ENCODE peak calls at places on chromosomes 3 and 15, in six cellular contexts. V is CD4-positive, CD25-positive, alpha-beta regulatory T cell; G is lower lobe of right lung; X is T-helper 1 cell; D is M059J; E is central memory CD4-positive, alpha-beta T cell. R is an unnamed sample.

GRCh38 chr15:75348563-75349350 is 1.9 kb downstream of the NEIL1 start:
- DNase-seq in V (no peak), G (peak; percentile 50), X (no peak), D (no peak), E (no peak), R (no peak)

GRCh38 chr3:139634236-139634635 is 43.5 kb downstream of the NMNAT3 start:
- DNase-seq in V (no peak), G (no peak), X (no peak), D (no peak), E (no peak), R (no peak)

GRCh38 chr3:123876858-123877257 is 7.3 kb downstream of the MYLK start:
- DNase-seq in V (no peak), G (no peak), X (no peak), D (no peak), E (no peak), R (no peak)

GRCh38 chr3:32340639-32341365 is 50.9 kb upstream of the CMTM7 start:
- DNase-seq in V (no peak), G (no peak), X (no peak), D (no peak), E (no peak), R (no peak)

GRCh38 chr3:11244131-11244677 is 28.0 kb upstream of the ATG7 start:
- DNase-seq in V (no peak), G (no peak), X (no peak), D (peak; percentile 39), E (no peak), R (no peak)

GRCh38 chr3:123352134-123352554 is 96.7 kb downstream of the ADCY5 start:
- DNase-seq in V (no peak), G (no peak), X (no peak), D (no peak), E (no peak), R (no peak)

GRCh38 chr15:48419896-48420295 is 88.7 kb downstream of the DUT start:
- DNase-seq in V (no peak), G (no peak), X (no peak), D (no peak), E (no peak), R (no peak)

GRCh38 chr3:8756671-8757070 is 12.7 kb downstream of the OXTR start:
- DNase-seq in V (no peak), G (no peak), X (no peak), D (no peak), E (no peak), R (no peak)

GRCh38 chr3:151798476-151798875 is 15.4 kb upstream of the AADAC start:
- DNase-seq in V (no peak), G (no peak), X (no peak), D (peak; percentile 63), E (no peak), R (no peak)

GRCh38 chr3:171838218-171838720 is 4.9 kb upstream of the TMEM212 start:
- DNase-seq in V (no peak), G (no peak), X (no peak), D (peak; percentile 71), E (no peak), R (no peak)

GRCh38 chr3:3799173-3800075 is at the start of gene LRRN1:
- DNase-seq in V (no peak), G (peak; percentile 72), X (no peak), D (peak; percentile 3), E (no peak), R (no peak)

GRCh38 chr15:58410353-58410752 is 21.4 kb upstream of the LIPC start:
- DNase-seq in V (peak; percentile 15), G (no peak), X (peak; percentile 9), D (peak; percentile 45), E (peak; percentile 44), R (no peak)

GRCh38 chr3:8873740-8874139 is 89.5 kb downstream of the RAD18 start:
- DNase-seq in V (no peak), G (no peak), X (no peak), D (peak; percentile 57), E (no peak), R (no peak)

GRCh38 chr15:78197632-78198031 is 36.7 kb downstream of the ACSBG1 start:
- DNase-seq in V (no peak), G (no peak), X (no peak), D (no peak), E (no peak), R (no peak)

GRCh38 chr3:23961913-23962312 is 16.8 kb downstream of the NR1D2 start:
- DNase-seq in V (no peak), G (no peak), X (no peak), D (no peak), E (no peak), R (no peak)

GRCh38 chr3:50632450-50632849 is 15.5 kb downstream of the MAPKAPK3 start:
- DNase-seq in V (no peak), G (no peak), X (no peak), D (peak; percentile 88), E (no peak), R (no peak)

R was measured in effector memory CD4-positive, alpha-beta T cell.